ENCODE peak calls at places on chromosome 7, in six cellular contexts. One of them, this sample, is unnamed. For H3K27me3, the result is how much of the 10 kb centered on the place peaks cover.

GRCh38 chr7:139079861-139080260 is 29.7 kb downstream of the ZC3HAV1 start:
- DNase-seq in uterus: no peak
- DNase-seq in stomach: no peak
- DNase-seq in Peyer's patch: no peak
- DNase-seq in lower lobe of right lung: no peak
- DNase-seq in mesendoderm: no peak
- DNase-seq in this sample: no peak

GRCh38 chr7:43905954-43906326 is 456 bp downstream of the URGCP start:
- DNase-seq in uterus: peak
- DNase-seq in stomach: peak
- DNase-seq in Peyer's patch: peak
- DNase-seq in lower lobe of right lung: peak
- DNase-seq in mesendoderm: peak
- DNase-seq in this sample: peak

GRCh38 chr7:129779602-129780256 is 168.2 kb downstream of the NRF1 start:
- DNase-seq in uterus: no peak
- DNase-seq in stomach: peak
- DNase-seq in Peyer's patch: no peak
- DNase-seq in lower lobe of right lung: peak
- DNase-seq in mesendoderm: no peak
- DNase-seq in this sample: peak

GRCh38 chr7:101172005-101172853 is 6.9 kb upstream of the VGF start:
- DNase-seq in uterus: no peak
- DNase-seq in stomach: no peak
- DNase-seq in Peyer's patch: peak
- DNase-seq in lower lobe of right lung: no peak
- DNase-seq in mesendoderm: peak
- DNase-seq in this sample: peak

GRCh38 chr7:34452363-34452762 is 205.7 kb upstream of the NPSR1 start:
- DNase-seq in uterus: no peak
- DNase-seq in stomach: no peak
- DNase-seq in Peyer's patch: no peak
- DNase-seq in lower lobe of right lung: no peak
- DNase-seq in mesendoderm: no peak
- DNase-seq in this sample: no peak

GRCh38 chr7:84941291-84941690 is 245.6 kb downstream of the SEMA3D start:
- DNase-seq in uterus: no peak
- DNase-seq in stomach: no peak
- DNase-seq in Peyer's patch: no peak
- DNase-seq in lower lobe of right lung: no peak
- DNase-seq in mesendoderm: no peak
- DNase-seq in this sample: no peak

GRCh38 chr7:43636093-43636492 is 53.2 kb downstream of the STK17A start:
- DNase-seq in uterus: no peak
- DNase-seq in stomach: no peak
- DNase-seq in Peyer's patch: no peak
- DNase-seq in lower lobe of right lung: peak
- DNase-seq in mesendoderm: no peak
- DNase-seq in this sample: no peak

GRCh38 chr7:19106308-19107141 is 10.9 kb downstream of the TWIST1 start:
- DNase-seq in uterus: no peak
- DNase-seq in stomach: no peak
- DNase-seq in Peyer's patch: no peak
- DNase-seq in lower lobe of right lung: no peak
- DNase-seq in mesendoderm: peak
- DNase-seq in this sample: peak

GRCh38 chr7:24700446-24701044 is 56.7 kb downstream of the GSDME start:
- DNase-seq in uterus: no peak
- DNase-seq in stomach: no peak
- DNase-seq in Peyer's patch: no peak
- DNase-seq in lower lobe of right lung: no peak
- DNase-seq in mesendoderm: peak
- DNase-seq in this sample: peak

GRCh38 chr7:130032698-130033097 is 18.5 kb downstream of the ZC3HC1 start:
- DNase-seq in uterus: no peak
- DNase-seq in stomach: no peak
- DNase-seq in Peyer's patch: no peak
- DNase-seq in lower lobe of right lung: no peak
- DNase-seq in mesendoderm: no peak
- DNase-seq in this sample: no peak

GRCh38 chr7:8214162-8214897 is 47.6 kb downstream of the ICA1 start:
- DNase-seq in uterus: peak
- DNase-seq in stomach: no peak
- DNase-seq in Peyer's patch: no peak
- DNase-seq in lower lobe of right lung: no peak
- DNase-seq in mesendoderm: no peak
- DNase-seq in this sample: no peak

GRCh38 chr7:29843106-29843505 is 36.8 kb downstream of the WIPF3 start:
- DNase-seq in uterus: no peak
- DNase-seq in stomach: peak
- DNase-seq in Peyer's patch: no peak
- DNase-seq in lower lobe of right lung: no peak
- DNase-seq in mesendoderm: no peak
- DNase-seq in this sample: no peak

GRCh38 chr7:34902181-34902580 is 135.1 kb downstream of the DPY19L1 start:
- DNase-seq in uterus: no peak
- DNase-seq in stomach: no peak
- DNase-seq in Peyer's patch: no peak
- DNase-seq in lower lobe of right lung: no peak
- DNase-seq in mesendoderm: no peak
- DNase-seq in this sample: no peak

GRCh38 chr7:88842217-88842616 is 46.7 kb upstream of the TEX47 start:
- DNase-seq in uterus: no peak
- DNase-seq in stomach: no peak
- DNase-seq in Peyer's patch: no peak
- DNase-seq in lower lobe of right lung: no peak
- DNase-seq in mesendoderm: no peak
- DNase-seq in this sample: no peak

GRCh38 chr7:39042706-39043105 is 65.0 kb downstream of the POU6F2 start:
- DNase-seq in uterus: no peak
- DNase-seq in stomach: no peak
- DNase-seq in Peyer's patch: no peak
- DNase-seq in lower lobe of right lung: no peak
- DNase-seq in mesendoderm: no peak
- DNase-seq in this sample: no peak

GRCh38 chr7:124251616-124252015 is 218.7 kb upstream of the TMEM229A start:
- DNase-seq in uterus: no peak
- DNase-seq in stomach: no peak
- DNase-seq in Peyer's patch: no peak
- DNase-seq in lower lobe of right lung: no peak
- DNase-seq in mesendoderm: no peak
- DNase-seq in this sample: no peak

GRCh38 chr7:149220534-149220933 is 18.9 kb upstream of the ZNF212 start:
- DNase-seq in uterus: no peak
- DNase-seq in stomach: no peak
- DNase-seq in Peyer's patch: no peak
- DNase-seq in lower lobe of right lung: no peak
- DNase-seq in mesendoderm: peak
- DNase-seq in this sample: no peak

GRCh38 chr7:155122831-155123230 is 52.7 kb downstream of the HTR5A start:
- DNase-seq in uterus: no peak
- DNase-seq in stomach: no peak
- DNase-seq in Peyer's patch: no peak
- DNase-seq in lower lobe of right lung: no peak
- DNase-seq in mesendoderm: peak
- DNase-seq in this sample: no peak

GRCh38 chr7:129707910-129708490 is 96.5 kb downstream of the NRF1 start:
- DNase-seq in uterus: no peak
- DNase-seq in stomach: no peak
- DNase-seq in Peyer's patch: no peak
- DNase-seq in lower lobe of right lung: no peak
- DNase-seq in mesendoderm: no peak
- DNase-seq in this sample: no peak

GRCh38 chr7:7911756-7912155 is 56.8 kb upstream of the GLCCI1 start:
- DNase-seq in uterus: no peak
- DNase-seq in stomach: no peak
- DNase-seq in Peyer's patch: no peak
- DNase-seq in lower lobe of right lung: no peak
- DNase-seq in mesendoderm: no peak
- DNase-seq in this sample: no peak

GRCh38 chr7:40810274-40810673 is 675.5 kb downstream of the SUGCT start:
- DNase-seq in uterus: no peak
- DNase-seq in stomach: no peak
- DNase-seq in Peyer's patch: no peak
- DNase-seq in lower lobe of right lung: no peak
- DNase-seq in mesendoderm: no peak
- DNase-seq in this sample: no peak

GRCh38 chr7:36777062-36777461 is 52.8 kb upstream of the AOAH start:
- DNase-seq in uterus: no peak
- DNase-seq in stomach: no peak
- DNase-seq in Peyer's patch: peak
- DNase-seq in lower lobe of right lung: no peak
- DNase-seq in mesendoderm: no peak
- DNase-seq in this sample: no peak

GRCh38 chr7:113331155-113331898 is 213.0 kb upstream of the SMIM30 start:
- DNase-seq in uterus: peak
- DNase-seq in stomach: no peak
- DNase-seq in Peyer's patch: no peak
- DNase-seq in lower lobe of right lung: no peak
- DNase-seq in mesendoderm: peak
- DNase-seq in this sample: peak

DNA sequence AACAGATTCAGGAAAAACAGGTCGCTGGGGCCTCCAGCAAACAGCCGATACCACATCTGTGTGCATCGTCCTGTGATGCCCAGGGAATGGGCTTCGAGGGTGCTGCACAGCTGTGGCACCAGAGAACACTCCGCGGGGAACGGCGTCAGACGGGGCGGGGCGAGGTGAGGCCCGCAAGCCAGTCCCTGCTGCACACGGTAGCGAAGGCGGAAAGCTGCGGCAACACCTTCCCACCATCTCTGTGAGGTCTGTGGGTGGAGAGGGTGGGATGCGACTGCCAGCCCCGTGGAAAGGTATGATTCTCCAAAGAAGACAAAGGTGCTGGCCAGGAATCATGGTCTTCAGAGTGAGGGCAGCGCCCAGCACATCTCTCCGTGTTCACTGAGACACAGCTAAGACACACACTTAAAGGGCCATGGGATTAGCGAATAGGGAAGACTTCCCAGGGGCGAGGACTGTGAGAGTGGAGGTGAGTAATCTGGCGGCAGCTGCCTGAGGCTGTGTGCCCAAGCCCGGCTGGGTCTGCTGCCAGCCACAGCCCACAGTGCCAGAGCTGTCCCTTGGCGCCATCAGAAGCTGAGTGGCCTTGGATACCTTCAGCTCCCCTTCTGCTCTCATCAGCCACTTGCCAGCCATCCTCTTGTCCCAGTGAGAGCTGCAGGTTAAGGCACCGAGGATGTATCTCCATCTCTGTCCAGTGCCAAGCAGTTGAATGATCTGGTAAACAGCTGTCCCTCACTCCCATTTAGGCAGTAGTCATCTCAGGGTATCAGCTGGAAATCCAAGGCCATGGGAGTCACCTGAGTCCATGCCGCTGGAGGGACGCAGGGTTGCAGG is 17.6 kb downstream of the PRKAG2 start:
- DNase-seq in uterus: no peak
- DNase-seq in stomach: peak
- DNase-seq in Peyer's patch: no peak
- DNase-seq in lower lobe of right lung: peak
- DNase-seq in mesendoderm: no peak
- DNase-seq in this sample: no peak
- H3K27me3 ChIP-seq in uterus: under half
- H3K27me3 ChIP-seq in stomach: under half
- H3K27me3 ChIP-seq in Peyer's patch: under half
- H3K27me3 ChIP-seq in lower lobe of right lung: under half
- H3K27me3 ChIP-seq in mesendoderm: under half
- H3K27me3 ChIP-seq in this sample: under half

DNA sequence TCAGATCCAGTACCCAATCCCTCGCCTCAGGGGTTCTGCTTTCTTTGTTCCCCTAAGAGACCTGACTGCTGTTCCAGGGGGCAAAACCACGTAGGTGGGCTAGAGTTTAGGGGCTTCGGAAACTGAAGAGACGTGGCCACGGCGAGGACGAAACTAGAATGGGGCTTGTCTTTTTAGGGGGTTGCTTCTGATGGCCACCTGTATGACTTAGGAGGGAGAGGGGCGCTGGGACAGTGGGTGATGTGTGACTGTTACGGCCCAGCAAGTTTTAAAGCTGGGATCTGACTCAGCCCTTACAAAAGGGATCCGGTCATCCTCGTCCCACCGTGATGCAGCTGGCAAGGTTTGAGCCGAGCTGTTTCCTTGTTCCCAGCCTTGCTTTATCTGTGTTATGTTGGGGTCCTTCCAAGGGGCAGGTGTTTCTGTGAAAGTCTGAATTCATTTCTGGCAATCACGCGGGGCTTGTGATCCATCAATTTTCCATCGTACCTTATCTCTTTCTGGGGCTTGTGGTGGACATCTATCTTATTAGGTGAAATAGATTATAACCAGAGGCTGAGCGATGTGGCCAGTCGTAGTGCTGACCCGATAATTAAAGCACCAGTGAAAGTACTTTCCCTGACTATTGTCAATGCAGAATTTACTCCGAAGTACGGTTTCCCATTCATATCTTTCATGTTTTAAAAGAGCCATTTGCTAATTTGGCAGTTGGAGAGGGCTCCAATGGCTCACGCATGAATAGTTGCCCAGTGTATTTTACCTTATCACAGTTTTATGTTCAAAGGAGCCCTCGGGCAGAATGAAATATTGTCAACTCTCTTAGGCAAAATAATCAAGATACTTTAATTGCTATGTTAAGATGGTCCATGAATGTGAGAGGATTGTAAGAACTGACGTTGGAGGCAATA is 854 bp downstream of the MET start:
- DNase-seq in uterus: no peak
- DNase-seq in stomach: peak
- DNase-seq in Peyer's patch: no peak
- DNase-seq in lower lobe of right lung: no peak
- DNase-seq in mesendoderm: no peak
- DNase-seq in this sample: peak
- H3K4me3 ChIP-seq in uterus: peak
- H3K4me3 ChIP-seq in stomach: peak
- H3K4me3 ChIP-seq in Peyer's patch: peak
- H3K4me3 ChIP-seq in lower lobe of right lung: peak
- H3K4me3 ChIP-seq in mesendoderm: peak
- H3K4me3 ChIP-seq in this sample: peak

DNA sequence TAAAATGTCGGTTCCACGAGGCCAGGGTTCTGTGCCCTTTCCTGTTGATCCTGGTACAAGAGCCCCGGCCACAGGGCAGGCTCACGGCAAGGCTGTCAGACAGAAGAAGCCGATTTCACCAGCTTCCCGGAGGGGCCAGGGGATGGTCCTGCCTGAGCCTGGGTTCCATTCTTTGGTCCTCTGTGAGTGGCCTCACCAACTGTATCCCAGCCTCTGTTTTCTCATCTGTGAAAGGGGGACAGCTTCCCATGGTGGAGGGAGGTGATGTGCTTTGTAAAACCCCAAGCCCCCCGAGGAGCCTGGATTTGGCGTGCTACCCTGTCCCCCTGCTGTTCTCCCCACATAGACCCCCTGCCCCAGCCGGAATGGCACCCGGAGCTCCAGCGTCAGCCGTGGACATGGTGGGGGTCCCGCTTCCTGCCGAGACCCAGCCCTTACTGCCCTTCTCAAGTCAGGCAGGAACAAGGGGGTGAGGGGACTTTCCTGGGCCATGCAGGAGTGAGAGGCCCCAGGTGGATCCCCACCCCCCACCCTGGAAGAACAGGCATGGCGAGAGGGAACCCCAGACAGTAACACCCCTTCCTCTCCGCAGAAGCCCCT is 28.3 kb upstream of the ELFN1 start:
- DNase-seq in uterus: no peak
- DNase-seq in stomach: no peak
- DNase-seq in Peyer's patch: no peak
- DNase-seq in lower lobe of right lung: peak
- DNase-seq in mesendoderm: no peak
- DNase-seq in this sample: peak
- H3K27me3 ChIP-seq in uterus: under half
- H3K27me3 ChIP-seq in stomach: under half
- H3K27me3 ChIP-seq in Peyer's patch: under half
- H3K27me3 ChIP-seq in lower lobe of right lung: under half
- H3K27me3 ChIP-seq in mesendoderm: under half
- H3K27me3 ChIP-seq in this sample: under half

GRCh38 chr7:47452715-47453092 is 129.2 kb downstream of the TNS3 start:
- DNase-seq in uterus: no peak
- DNase-seq in stomach: no peak
- DNase-seq in Peyer's patch: no peak
- DNase-seq in lower lobe of right lung: no peak
- DNase-seq in mesendoderm: no peak
- DNase-seq in this sample: no peak
- H3K4me3 ChIP-seq in uterus: no peak
- H3K4me3 ChIP-seq in stomach: peak
- H3K4me3 ChIP-seq in Peyer's patch: no peak
- H3K4me3 ChIP-seq in lower lobe of right lung: peak
- H3K4me3 ChIP-seq in mesendoderm: no peak
- H3K4me3 ChIP-seq in this sample: no peak

This sample was measured in H7.